ENCODE peak calls at places on chromosome 7, in five cellular contexts. K, Q, X, I and N are unnamed samples.

GRCh38 chr7:151191544-151191943 is 4.5 kb upstream of the ASB10 start:
- DNase-seq in I (peak; percentile 39), Q (no peak), K (peak; percentile 36), X (no peak), N (no peak)

GRCh38 chr7:151275813-151276577 is 27.5 kb upstream of the SMARCD3 start:
- DNase-seq in K (no peak), X (no peak), Q (no peak), I (no peak), N (no peak)

GRCh38 chr7:100481466-100481865 is 2.3 kb upstream of the NYAP1 start:
- DNase-seq in Q (no peak), I (no peak), X (no peak), K (no peak), N (no peak)

GRCh38 chr7:32888505-32888904 is 3.1 kb downstream of the KBTBD2 start:
- DNase-seq in K (peak; percentile 40), X (no peak), I (no peak), Q (no peak), N (no peak)

GRCh38 chr7:142556745-142557144 is 192.5 kb upstream of the PRSS1 start:
- DNase-seq in K (peak; percentile 51), Q (peak; percentile 99), X (peak; percentile 87), I (peak; percentile 5), N (peak; percentile 54)

GRCh38 chr7:37683263-37684120 is at the start of gene GPR141:
- DNase-seq in I (no peak), Q (no peak), K (no peak), X (no peak), N (peak; percentile 3)

GRCh38 chr7:130960208-130960988 is 226.4 kb upstream of the KLF14 start:
- DNase-seq in X (peak; percentile 89), Q (peak; percentile 99), K (peak; percentile 59), I (no peak), N (no peak)

GRCh38 chr7:133691727-133692450 is 435.3 kb upstream of the LRGUK start:
- DNase-seq in Q (peak; percentile 25), K (no peak), I (no peak), X (no peak), N (no peak)

GRCh38 chr7:157576415-157576814 is 239.6 kb downstream of the DNAJB6 start:
- DNase-seq in I (no peak), X (no peak), Q (no peak), K (peak; percentile 17), N (no peak)

GRCh38 chr7:159151231-159151630 is 6.6 kb upstream of the VIPR2 start:
- DNase-seq in X (no peak), I (no peak), Q (no peak), K (no peak), N (no peak)

GRCh38 chr7:27129729-27130539 is 623 bp downstream of the HOXA4 start:
- DNase-seq in K (no peak), X (no peak), I (peak; percentile 35), Q (no peak), N (no peak)

GRCh38 chr7:69732203-69732602 is 133.9 kb downstream of the AUTS2 start:
- DNase-seq in X (peak; percentile 63), K (no peak), Q (no peak), I (peak; percentile 1), N (no peak)
- TF ChIP-seq MAFK in X (peak; percentile 97), K (peak; percentile 34), Q (peak; percentile 4), I (peak; percentile 93), N (peak; percentile 79)

GRCh38 chr7:41910916-41911315 is 208.0 kb upstream of the INHBA start:
- DNase-seq in X (no peak), K (no peak), I (no peak), Q (peak; percentile 24), N (no peak)
- TF ChIP-seq MAFK in X (no peak), K (no peak), I (no peak), Q (no peak), N (no peak)

DNA sequence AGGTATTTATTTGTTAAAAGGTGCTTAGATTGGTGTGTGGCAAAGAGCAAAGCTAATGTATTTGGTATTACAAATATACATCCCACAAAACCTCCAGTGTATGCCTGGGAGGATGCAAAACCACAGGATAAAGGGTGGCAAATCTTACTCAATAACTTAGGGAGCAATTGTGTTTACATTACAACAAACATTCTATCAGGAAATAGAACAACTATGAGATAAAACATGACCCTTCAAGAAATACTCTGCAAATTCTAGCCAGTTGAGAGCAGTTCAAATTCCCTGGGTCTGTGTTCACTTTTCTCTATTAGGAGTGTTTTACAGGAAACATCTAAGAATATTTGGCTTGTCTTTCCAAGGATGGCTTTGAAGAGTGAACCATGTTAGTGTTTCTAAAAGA is 64.9 kb downstream of the CUL1 start:
- DNase-seq in I (no peak), X (no peak), Q (peak; percentile 55), K (no peak), N (no peak)
- TF ChIP-seq MAFK in I (no peak), X (no peak), Q (no peak), K (no peak), N (no peak)

GRCh38 chr7:2283074-2283473 is 31.2 kb downstream of the SNX8 start:
- DNase-seq in X (no peak), I (no peak), K (no peak), Q (no peak), N (no peak)

GRCh38 chr7:2279873-2280272 is 34.4 kb downstream of the SNX8 start:
- DNase-seq in Q (peak; percentile 21), I (no peak), X (no peak), K (no peak), N (no peak)

GRCh38 chr7:2278026-2278425 is 36.0 kb downstream of the NUDT1 start:
- DNase-seq in I (no peak), K (no peak), X (no peak), Q (no peak), N (no peak)

GRCh38 chr7:2282185-2282751 is 32.0 kb downstream of the SNX8 start:
- DNase-seq in Q (no peak), K (peak; percentile 80), I (no peak), X (no peak), N (no peak)

DNA sequence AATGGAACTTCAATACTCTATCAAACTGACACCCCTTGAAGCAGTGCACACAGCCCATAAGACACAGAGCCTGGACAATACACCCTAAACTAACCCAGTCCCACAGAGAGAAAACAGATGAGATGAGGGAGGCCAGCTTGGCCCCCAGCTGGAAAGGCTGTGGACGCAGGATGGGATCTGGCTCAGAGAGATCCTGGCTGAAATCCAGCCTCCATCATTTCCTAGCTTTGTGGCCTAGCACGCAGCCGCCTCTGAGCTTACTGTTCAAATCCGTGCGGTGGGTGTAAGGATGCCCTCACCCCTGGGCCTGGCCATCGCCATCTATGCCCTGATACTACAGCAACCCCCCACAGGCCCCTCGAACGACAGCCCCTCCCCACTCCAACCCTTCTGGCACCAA is 32.7 kb downstream of the SNX8 start:
- DNase-seq in X (no peak), Q (peak; percentile 55), K (peak; percentile 19), I (no peak), N (no peak)
- TF ChIP-seq MAFK in X (no peak), Q (no peak), K (no peak), I (no peak), N (no peak)